ENCODE peak calls at places on chromosomes 5 and 9, in seven cellular contexts. T is amniotic epithelial cell, F is HTR-8/SVneo, Z is anterior cingulate cortex, A is caudate nucleus, L is activated T-cell treated with anti-CD3 and anti-CD28 coated beads for 4 hours, E is fibroblast of lung. N is an unnamed sample.
A peak's percentile ranks its signal among the peaks of the same experiment; 100 is the strongest.

GRCh38 chr9:111615928-111616327 is 15.2 kb upstream of the DNAJC25 start:
- DNase-seq in T (no peak), F (no peak), Z (no peak), A (no peak), L (no peak), E (no peak), N (no peak)

GRCh38 chr5:125717209-125717608 is 706.0 kb upstream of the GRAMD2B start:
- DNase-seq in T (peak; percentile 63), F (peak; percentile 5), Z (no peak), A (no peak), L (no peak), E (peak; percentile 87), N (no peak)

GRCh38 chr5:1127991-1128785 is 16.3 kb upstream of the SLC12A7 start:
- DNase-seq in T (no peak), F (no peak), Z (no peak), A (no peak), L (no peak), E (no peak), N (no peak)

GRCh38 chr5:74433255-74434123 is 207.0 kb downstream of the ENC1 start:
- DNase-seq in T (peak; percentile 74), F (peak; percentile 46), Z (no peak), A (no peak), L (no peak), E (no peak), N (no peak)

GRCh38 chr9:75683591-75683990 is 206.9 kb upstream of the PCSK5 start:
- DNase-seq in T (peak; percentile 16), F (no peak), Z (no peak), A (no peak), L (no peak), E (no peak), N (no peak)

GRCh38 chr9:133581553-133582343 is 27.4 kb downstream of the FAM163B start:
- DNase-seq in T (peak; percentile 95), F (no peak), Z (no peak), A (no peak), L (no peak), E (peak; percentile 61), N (no peak)

GRCh38 chr5:115602585-115603125 is 376 bp upstream of the TICAM2 start:
- DNase-seq in T (no peak), F (no peak), Z (no peak), A (no peak), L (no peak), E (no peak), N (no peak)

GRCh38 chr9:70053864-70054263 is 10.2 kb downstream of the MAMDC2 start:
- DNase-seq in T (no peak), F (no peak), Z (no peak), A (no peak), L (no peak), E (no peak), N (no peak)

GRCh38 chr5:132099905-132100304 is 26.3 kb downstream of the CSF2 start:
- DNase-seq in T (no peak), F (no peak), Z (no peak), A (no peak), L (no peak), E (no peak), N (no peak)

GRCh38 chr9:133848471-133848870 is 110.3 kb upstream of the SARDH start:
- DNase-seq in T (no peak), F (no peak), Z (no peak), A (no peak), L (no peak), E (no peak), N (no peak)

GRCh38 chr9:135989157-135989556 is 28.0 kb upstream of the UBAC1 start:
- DNase-seq in T (no peak), F (no peak), Z (no peak), A (no peak), L (no peak), E (no peak), N (no peak)

GRCh38 chr5:76942581-76942980 is 10.3 kb upstream of the CRHBP start:
- DNase-seq in T (no peak), F (peak; percentile 35), Z (no peak), A (no peak), L (no peak), E (peak; percentile 57), N (no peak)

GRCh38 chr9:95880011-95880690 is 4.7 kb downstream of the ERCC6L2 start:
- DNase-seq in T (peak; percentile 45), F (no peak), Z (no peak), A (no peak), L (no peak), E (peak; percentile 95), N (peak; percentile 17)

GRCh38 chr9:82081507-82081906 is 92.9 kb downstream of the SPATA31D1 start:
- DNase-seq in T (no peak), F (no peak), Z (no peak), A (no peak), L (no peak), E (peak; percentile 24), N (no peak)

GRCh38 chr5:137572042-137572695 is 73.0 kb upstream of the SPOCK1 start:
- DNase-seq in T (no peak), F (no peak), Z (no peak), A (no peak), L (no peak), E (no peak), N (no peak)

GRCh38 chr5:124906339-124907097 is 160.1 kb upstream of the ZNF608 start:
- DNase-seq in T (peak; percentile 68), F (no peak), Z (peak; percentile 21), A (peak; percentile 67), L (no peak), E (peak; percentile 93), N (no peak)

GRCh38 chr5:132086277-132086794 is 12.7 kb downstream of the CSF2 start:
- DNase-seq in T (peak; percentile 86), F (peak; percentile 84), Z (no peak), A (no peak), L (no peak), E (peak; percentile 90), N (no peak)

GRCh38 chr9:107214915-107215314 is 68.2 kb upstream of the RAD23B start:
- DNase-seq in T (peak; percentile 11), F (no peak), Z (no peak), A (no peak), L (no peak), E (peak; percentile 9), N (no peak)

GRCh38 chr5:57482671-57483106 is at the start of gene ACTBL2:
- DNase-seq in T (peak; percentile 97), F (no peak), Z (no peak), A (no peak), L (no peak), E (peak; percentile 61), N (no peak)

GRCh38 chr5:123089572-123089970 is 530 bp downstream of the PRDM6 start:
- DNase-seq in T (peak; percentile 31), F (peak; percentile 22), Z (no peak), A (no peak), L (no peak), E (peak; percentile 53), N (no peak)

GRCh38 chr9:92790542-92791527 is 26.2 kb upstream of the BICD2 start:
- DNase-seq in T (peak; percentile 68), F (peak; percentile 57), Z (peak; percentile 59), A (peak; percentile 70), L (peak; percentile 72), E (peak; percentile 80), N (peak; percentile 70)

GRCh38 chr5:43627028-43627427 is 24.0 kb downstream of the NNT start:
- DNase-seq in T (peak; percentile 85), F (peak; percentile 68), Z (no peak), A (no peak), L (no peak), E (peak; percentile 79), N (no peak)

GRCh38 chr9:2362170-2362569 is 259.4 kb upstream of the VLDLR start:
- DNase-seq in T (no peak), F (no peak), Z (no peak), A (no peak), L (no peak), E (no peak), N (no peak)

GRCh38 chr5:117261948-117262606 is 687.5 kb upstream of the SEMA6A start:
- DNase-seq in T (no peak), F (no peak), Z (no peak), A (no peak), L (no peak), E (peak; percentile 9), N (no peak)

GRCh38 chr5:67156976-67157583 is 39.5 kb downstream of the CD180 start:
- DNase-seq in T (peak; percentile 21), F (peak; percentile 19), Z (no peak), A (peak; percentile 3), L (peak; percentile 40), E (peak; percentile 41), N (peak; percentile 50)

GRCh38 chr9:136055715-136056545 is 39.2 kb downstream of the NACC2 start:
- DNase-seq in T (no peak), F (no peak), Z (no peak), A (no peak), L (no peak), E (no peak), N (no peak)

GRCh38 chr5:154309805-154310204 is 119.3 kb downstream of the GALNT10 start:
- DNase-seq in T (peak; percentile 35), F (no peak), Z (no peak), A (no peak), L (no peak), E (no peak), N (no peak)

N was measured in central memory CD4-positive, alpha-beta T cell.